ENCODE peak calls at places on chromosomes 7 and 10, in ten cellular contexts. K is dorsolateral prefrontal cortex, H is astrocyte of the cerebellum, F is AG10803, X is tibial artery, Q is A549, Y is choroid plexus epithelial cell, V is upper lobe of right lung, E is colonic mucosa, G is heart right ventricle. A is an unnamed sample.
A peak's percentile ranks its signal among the peaks of the same experiment; 100 is the strongest.

GRCh38 chr10:93580824-93581223 is 14.4 kb downstream of the FFAR4 start:
- DNase-seq in K (peak; percentile 63), H (no peak), F (no peak), X (no peak), Q (no peak), Y (peak; percentile 24), V (no peak), E (no peak), G (no peak), A (peak; percentile 14)

GRCh38 chr10:110725809-110726641 is 81.9 kb downstream of the RBM20 start:
- DNase-seq in K (no peak), H (no peak), F (peak; percentile 20), X (no peak), Q (no peak), Y (peak; percentile 74), V (no peak), E (no peak), G (no peak), A (peak; percentile 9)

GRCh38 chr7:44155191-44156185 is 14.4 kb upstream of the MYL7 start:
- DNase-seq in K (peak; percentile 75), H (no peak), F (no peak), X (peak; percentile 53), Q (no peak), Y (no peak), V (no peak), E (no peak), G (no peak), A (no peak)

GRCh38 chr10:92149261-92149660 is 141.6 kb downstream of the CPEB3 start:
- DNase-seq in K (no peak), H (no peak), F (peak; percentile 54), X (no peak), Q (no peak), Y (no peak), V (no peak), E (no peak), G (no peak), A (no peak)

GRCh38 chr7:128031901-128032604 is 816 bp upstream of the LRRC4 start:
- DNase-seq in K (no peak), H (peak; percentile 72), F (peak; percentile 83), X (no peak), Q (no peak), Y (peak; percentile 93), V (peak; percentile 66), E (no peak), G (peak; percentile 51), A (peak; percentile 92)

GRCh38 chr10:4434536-4435071 is 391.4 kb upstream of the AKR1E2 start:
- DNase-seq in K (no peak), H (no peak), F (no peak), X (no peak), Q (no peak), Y (no peak), V (no peak), E (no peak), G (no peak), A (no peak)

GRCh38 chr10:35563266-35563891 is 41.8 kb upstream of the GJD4 start:
- DNase-seq in K (no peak), H (no peak), F (peak; percentile 65), X (no peak), Q (peak; percentile 61), Y (peak; percentile 89), V (peak; percentile 75), E (peak; percentile 45), G (peak; percentile 55), A (peak; percentile 85)

GRCh38 chr7:148688526-148688925 is 10.2 kb upstream of the CUL1 start:
- DNase-seq in K (no peak), H (no peak), F (peak; percentile 39), X (no peak), Q (no peak), Y (no peak), V (no peak), E (no peak), G (no peak), A (no peak)

GRCh38 chr7:75534727-75535307 is 42.7 kb downstream of the SPDYE5 start:
- DNase-seq in K (no peak), H (no peak), F (peak; percentile 72), X (no peak), Q (no peak), Y (peak; percentile 74), V (no peak), E (no peak), G (no peak), A (peak; percentile 33)

GRCh38 chr10:116741391-116742351 is 695 bp downstream of the HSPA12A start:
- DNase-seq in K (no peak), H (no peak), F (peak; percentile 29), X (no peak), Q (no peak), Y (no peak), V (no peak), E (no peak), G (peak; percentile 14), A (no peak)

GRCh38 chr7:40859965-40860543 is 725.2 kb downstream of the SUGCT start:
- DNase-seq in K (no peak), H (no peak), F (no peak), X (no peak), Q (no peak), Y (no peak), V (no peak), E (no peak), G (peak; percentile 24), A (no peak)

GRCh38 chr10:103096130-103096529 is 96.9 kb downstream of the NT5C2 start:
- DNase-seq in K (no peak), H (no peak), F (no peak), X (no peak), Q (no peak), Y (peak; percentile 32), V (no peak), E (no peak), G (no peak), A (no peak)

GRCh38 chr7:44348300-44348699 is 22.9 kb upstream of the CAMK2B start:
- DNase-seq in K (no peak), H (no peak), F (peak; percentile 34), X (no peak), Q (peak; percentile 28), Y (peak; percentile 71), V (no peak), E (no peak), G (no peak), A (peak; percentile 62)

GRCh38 chr7:107181172-107181571 is 12.4 kb downstream of the HBP1 start:
- DNase-seq in K (no peak), H (no peak), F (no peak), X (no peak), Q (no peak), Y (no peak), V (no peak), E (no peak), G (no peak), A (no peak)

GRCh38 chr7:144011458-144012230 is 11.5 kb downstream of the OR6B1 start:
- DNase-seq in K (no peak), H (no peak), F (peak; percentile 42), X (no peak), Q (peak; percentile 2), Y (peak; percentile 63), V (no peak), E (no peak), G (no peak), A (peak; percentile 44)

GRCh38 chr10:127905623-127906261 is 1.2 kb upstream of the PTPRE start:
- DNase-seq in K (no peak), H (no peak), F (no peak), X (no peak), Q (no peak), Y (no peak), V (no peak), E (no peak), G (no peak), A (no peak)

GRCh38 chr7:143360788-143361551 is 1.5 kb downstream of the FAM131B start:
- DNase-seq in K (no peak), H (no peak), F (no peak), X (no peak), Q (no peak), Y (no peak), V (no peak), E (no peak), G (no peak), A (no peak)

GRCh38 chr10:79268100-79268670 is 79.1 kb upstream of the PPIF start:
- DNase-seq in K (no peak), H (no peak), F (peak; percentile 53), X (no peak), Q (no peak), Y (peak; percentile 56), V (no peak), E (no peak), G (no peak), A (peak; percentile 34)

GRCh38 chr7:24059775-24060174 is 224.2 kb upstream of the NPY start:
- DNase-seq in K (no peak), H (no peak), F (no peak), X (no peak), Q (no peak), Y (no peak), V (no peak), E (no peak), G (no peak), A (no peak)

GRCh38 chr7:43011879-43012278 is 79.7 kb downstream of the MRPL32 start:
- DNase-seq in K (no peak), H (no peak), F (no peak), X (no peak), Q (no peak), Y (no peak), V (no peak), E (no peak), G (no peak), A (no peak)

GRCh38 chr7:7552199-7552598 is 14.5 kb upstream of the MIOS start:
- DNase-seq in K (no peak), H (no peak), F (no peak), X (no peak), Q (no peak), Y (no peak), V (no peak), E (no peak), G (no peak), A (no peak)

GRCh38 chr7:26199301-26200112 is 1.0 kb downstream of the HNRNPA2B1 start:
- DNase-seq in K (peak; percentile 59), H (no peak), F (peak; percentile 36), X (peak; percentile 84), Q (no peak), Y (no peak), V (peak; percentile 82), E (peak; percentile 67), G (peak; percentile 73), A (peak; percentile 45)
- TF ChIP-seq CTCF in K (no peak), H (no peak), F (no peak), X (no peak), Q (no peak), Y (no peak), V (no peak), E (no peak), G (no peak), A (no peak)

GRCh38 chr10:74024600-74024999 is 26.7 kb downstream of the VCL start:
- DNase-seq in K (no peak), H (no peak), F (no peak), X (no peak), Q (no peak), Y (no peak), V (no peak), E (no peak), G (no peak), A (no peak)
- H3K4me3 ChIP-seq in K (no peak overlapping the region), H (no peak overlapping the region), F (no peak overlapping the region), X (no peak overlapping the region), Q (no peak overlapping the region), Y (no peak overlapping the region), V (no peak overlapping the region), E (no peak overlapping the region), G (no peak overlapping the region), A (no peak overlapping the region)

GRCh38 chr7:2661096-2661449 is 26.9 kb upstream of the AMZ1 start:
- DNase-seq in K (no peak), H (no peak), F (no peak), X (no peak), Q (no peak), Y (no peak), V (no peak), E (no peak), G (no peak), A (no peak)
- TF ChIP-seq CTCF in K (no peak), H (no peak), F (no peak), X (no peak), Q (no peak), Y (no peak), V (no peak), E (no peak), G (no peak), A (no peak)

GRCh38 chr7:84492565-84493034 is 298.0 kb upstream of the SEMA3A start:
- DNase-seq in K (no peak), H (no peak), F (peak; percentile 91), X (no peak), Q (no peak), Y (peak; percentile 49), V (no peak), E (no peak), G (no peak), A (no peak)
- H3K4me3 ChIP-seq in K (no peak overlapping the region), H (no peak overlapping the region), F (peak overlapping the region; percentile 59), X (no peak overlapping the region), Q (no peak overlapping the region), Y (peak overlapping the region; percentile 28), V (no peak overlapping the region), E (no peak overlapping the region), G (no peak overlapping the region), A (no peak overlapping the region)

A was measured in fibroblast of pulmonary artery.